ENCODE peak calls at places on chromosomes 12 and 14, in six cellular contexts. J, X, D, H, N and G are unnamed samples.

GRCh38 chr14:92462568-92462967 is 51.0 kb upstream of the RIN3 start:
- DNase-seq in X (no peak), H (no peak), D (no peak), N (no peak), J (no peak), G (no peak)

GRCh38 chr12:93107943-93108342 is 178.8 kb upstream of the EEA1 start:
- DNase-seq in D (no peak), X (no peak), H (no peak), N (no peak), J (no peak), G (no peak)

GRCh38 chr12:92242917-92243316 is 97.3 kb upstream of the BTG1 start:
- DNase-seq in N (peak), J (no peak), D (no peak), X (no peak), H (no peak), G (no peak)

GRCh38 chr14:56694609-56695008 is 115.0 kb downstream of the TMEM260 start:
- DNase-seq in J (no peak), D (no peak), X (no peak), H (no peak), N (no peak), G (no peak)

GRCh38 chr12:86727151-86727550 is 471.0 kb upstream of the MGAT4C start:
- DNase-seq in N (peak), H (no peak), J (no peak), D (no peak), X (no peak), G (no peak)

GRCh38 chr12:10075451-10075850 is 23.3 kb downstream of the CLEC1A start:
- DNase-seq in H (no peak), X (no peak), J (no peak), D (no peak), N (no peak), G (no peak)

GRCh38 chr12:110790301-110790700 is 47.6 kb upstream of the PPP1CC start:
- DNase-seq in H (no peak), D (no peak), J (peak), X (no peak), N (no peak), G (no peak)

GRCh38 chr12:12540261-12541013 is 22.2 kb downstream of the DUSP16 start:
- DNase-seq in J (no peak), D (no peak), N (no peak), X (no peak), H (no peak), G (no peak)

GRCh38 chr14:99159341-99160340 is 112.4 kb downstream of the BCL11B start:
- DNase-seq in D (no peak), N (no peak), J (no peak), H (no peak), X (no peak), G (no peak)